ENCODE peak calls at places on chromosomes 7 and 10, in four cellular contexts. One of them, this sample, is unnamed.

GRCh38 chr10:100534726-100535125 is 1.0 kb upstream of the HIF1AN start:
- DNase-seq in HepG2: no peak
- DNase-seq in GM12878: no peak
- DNase-seq in K562: no peak
- DNase-seq in this sample: no peak

GRCh38 chr10:17891435-17891834 is 60.3 kb upstream of the SLC39A12 start:
- DNase-seq in K562: no peak
- DNase-seq in GM12878: no peak
- DNase-seq in HepG2: no peak
- DNase-seq in this sample: no peak

GRCh38 chr10:21399392-21400015 is 126.0 kb downstream of the SKIDA1 start:
- DNase-seq in GM12878: no peak
- DNase-seq in HepG2: peak
- DNase-seq in K562: no peak
- DNase-seq in this sample: peak

GRCh38 chr10:65194131-65194530 is 1672.9 kb downstream of the REEP3 start:
- DNase-seq in GM12878: no peak
- DNase-seq in K562: no peak
- DNase-seq in HepG2: no peak
- DNase-seq in this sample: no peak

GRCh38 chr10:86613905-86614304 is 40.4 kb upstream of the OPN4 start:
- DNase-seq in HepG2: no peak
- DNase-seq in K562: no peak
- DNase-seq in GM12878: no peak
- DNase-seq in this sample: no peak

GRCh38 chr10:86684305-86684704 is 16.0 kb downstream of the LDB3 start:
- DNase-seq in K562: peak
- DNase-seq in GM12878: no peak
- DNase-seq in HepG2: no peak
- DNase-seq in this sample: peak

GRCh38 chr7:28406192-28406591 is 6.1 kb upstream of the CREB5 start:
- DNase-seq in GM12878: no peak
- DNase-seq in K562: no peak
- DNase-seq in HepG2: no peak
- DNase-seq in this sample: no peak

GRCh38 chr10:3801558-3802192 is 16.7 kb upstream of the KLF6 start:
- DNase-seq in GM12878: no peak
- DNase-seq in K562: no peak
- DNase-seq in HepG2: no peak
- DNase-seq in this sample: no peak

GRCh38 chr10:96384471-96384870 is 25.7 kb upstream of the OPALIN start:
- DNase-seq in GM12878: no peak
- DNase-seq in K562: no peak
- DNase-seq in HepG2: no peak
- DNase-seq in this sample: no peak

GRCh38 chr10:106320876-106321275 is 843.6 kb downstream of the SORCS1 start:
- DNase-seq in HepG2: no peak
- DNase-seq in GM12878: no peak
- DNase-seq in K562: no peak
- DNase-seq in this sample: no peak

GRCh38 chr7:31080112-31080511 is 28.0 kb downstream of the ADCYAP1R1 start:
- DNase-seq in K562: no peak
- DNase-seq in HepG2: no peak
- DNase-seq in GM12878: no peak
- DNase-seq in this sample: no peak

GRCh38 chr7:51188987-51189386 is 127.6 kb downstream of the COBL start:
- DNase-seq in HepG2: no peak
- DNase-seq in GM12878: no peak
- DNase-seq in K562: no peak
- DNase-seq in this sample: no peak

GRCh38 chr7:51186531-51186930 is 130.1 kb downstream of the COBL start:
- DNase-seq in GM12878: no peak
- DNase-seq in HepG2: no peak
- DNase-seq in K562: no peak
- DNase-seq in this sample: no peak

GRCh38 chr7:51189777-51190176 is 126.8 kb downstream of the COBL start:
- DNase-seq in GM12878: no peak
- DNase-seq in K562: no peak
- DNase-seq in HepG2: no peak
- DNase-seq in this sample: no peak

GRCh38 chr7:51190950-51191349 is 125.7 kb downstream of the COBL start:
- DNase-seq in GM12878: no peak
- DNase-seq in K562: no peak
- DNase-seq in HepG2: no peak
- DNase-seq in this sample: no peak

DNA sequence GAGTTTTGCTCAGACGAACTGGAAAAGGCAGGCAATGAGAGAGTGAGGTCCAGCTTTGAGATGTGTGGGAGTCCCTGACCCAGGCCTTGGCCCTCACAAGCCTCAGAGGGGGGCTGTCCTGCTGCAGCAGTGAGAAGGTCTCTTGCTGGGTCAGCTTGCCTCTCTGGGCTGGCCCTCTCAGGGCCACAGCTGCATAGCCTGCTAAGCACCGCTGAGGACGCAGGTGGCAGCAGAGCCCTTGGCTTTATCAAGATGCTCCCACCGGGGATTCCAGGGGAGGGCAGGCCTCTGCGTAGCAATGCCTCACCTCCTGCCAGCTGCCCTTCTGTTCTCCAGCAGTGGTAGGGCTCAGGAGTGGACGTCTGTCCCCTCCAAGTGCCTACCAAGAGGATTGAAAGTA is 128.7 kb downstream of the COBL start:
- DNase-seq in GM12878: no peak
- DNase-seq in HepG2: no peak
- DNase-seq in K562: no peak
- DNase-seq in this sample: peak
- TF ChIP-seq BHLHE40 in GM12878: no peak
- TF ChIP-seq BHLHE40 in HepG2: no peak
- TF ChIP-seq BHLHE40 in K562: no peak
- TF ChIP-seq BHLHE40 in this sample: no peak

GRCh38 chr7:35971133-35971995 is 170.5 kb downstream of the SEPTIN7 start:
- DNase-seq in GM12878: no peak
- DNase-seq in HepG2: no peak
- DNase-seq in K562: no peak
- DNase-seq in this sample: no peak

GRCh38 chr7:35970458-35970857 is 169.6 kb downstream of the SEPTIN7 start:
- DNase-seq in HepG2: no peak
- DNase-seq in K562: no peak
- DNase-seq in GM12878: no peak
- DNase-seq in this sample: no peak

DNA sequence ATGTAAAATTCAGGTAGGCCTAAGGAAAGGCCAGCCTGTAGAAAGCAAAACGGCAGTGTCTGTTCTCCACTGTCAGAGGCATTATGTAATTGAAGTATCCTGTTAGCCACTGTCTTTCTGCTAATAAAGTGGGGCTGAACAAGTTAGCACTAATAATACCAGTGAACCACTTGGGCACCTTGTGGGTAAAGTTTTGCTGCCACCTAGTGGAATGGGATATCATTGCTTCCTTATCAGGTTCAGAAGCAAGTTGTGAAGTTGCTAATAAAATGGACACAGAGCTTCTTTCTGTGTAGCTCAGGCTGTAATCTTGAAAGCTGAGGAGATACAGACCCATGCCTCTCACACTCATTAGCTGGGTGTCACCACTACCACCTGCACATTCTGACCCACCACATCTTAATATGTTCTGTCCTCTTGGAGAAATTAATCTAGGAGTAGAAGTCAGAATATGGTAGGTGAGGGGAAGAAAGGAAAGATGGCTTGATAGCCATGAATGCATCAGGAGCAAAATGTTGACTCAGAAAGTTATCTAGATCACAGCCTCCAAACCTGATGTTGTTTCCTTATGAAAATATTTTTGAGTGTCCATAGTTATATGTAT is 175.1 kb downstream of the SEPTIN7 start:
- DNase-seq in GM12878: peak
- DNase-seq in K562: peak
- DNase-seq in HepG2: peak
- DNase-seq in this sample: peak
- TF ChIP-seq FOXM1 in GM12878: no peak
- TF ChIP-seq FOXM1 in K562: no peak
- TF ChIP-seq FOXM1 in HepG2: no peak
- TF ChIP-seq FOXM1 in this sample: no peak

DNA sequence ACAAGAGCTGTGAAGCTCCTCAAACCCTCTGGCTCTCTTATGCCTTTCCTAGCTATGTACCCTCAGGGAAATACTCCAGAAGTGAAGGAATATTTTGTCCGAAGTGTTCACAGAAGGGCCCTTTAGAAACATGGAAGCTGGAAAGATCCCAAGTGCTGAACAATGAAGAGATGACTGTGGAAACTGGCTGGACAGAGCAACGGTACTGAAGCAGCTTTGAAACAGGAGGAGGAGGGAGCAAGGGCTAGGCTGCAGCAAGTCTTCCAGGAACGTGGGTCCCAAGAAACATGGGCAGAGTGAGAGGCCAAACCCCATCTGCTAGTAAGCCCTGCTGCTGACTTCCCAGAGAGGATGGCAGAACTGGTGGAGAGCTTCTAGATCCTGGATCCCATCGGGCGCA is 3.0 kb upstream of the PSAP start:
- DNase-seq in K562: no peak
- DNase-seq in HepG2: no peak
- DNase-seq in GM12878: no peak
- DNase-seq in this sample: no peak
- TF ChIP-seq BHLHE40 in K562: no peak
- TF ChIP-seq BHLHE40 in HepG2: no peak
- TF ChIP-seq BHLHE40 in GM12878: no peak
- TF ChIP-seq BHLHE40 in this sample: no peak

GRCh38 chr10:131891196-131891928 is 9.4 kb upstream of the PPP2R2D start:
- DNase-seq in GM12878: no peak
- DNase-seq in HepG2: peak
- DNase-seq in K562: peak
- DNase-seq in this sample: peak
- TF ChIP-seq FOXM1 in GM12878: no peak
- TF ChIP-seq FOXM1 in HepG2: no peak
- TF ChIP-seq FOXM1 in K562: no peak
- TF ChIP-seq FOXM1 in this sample: no peak

GRCh38 chr10:12165992-12166775 is 29.5 kb downstream of the NUDT5 start:
- DNase-seq in HepG2: no peak
- DNase-seq in K562: no peak
- DNase-seq in GM12878: no peak
- DNase-seq in this sample: no peak
- TF ChIP-seq BHLHE40 in HepG2: no peak
- TF ChIP-seq BHLHE40 in K562: no peak
- TF ChIP-seq BHLHE40 in GM12878: no peak
- TF ChIP-seq BHLHE40 in this sample: no peak

DNA sequence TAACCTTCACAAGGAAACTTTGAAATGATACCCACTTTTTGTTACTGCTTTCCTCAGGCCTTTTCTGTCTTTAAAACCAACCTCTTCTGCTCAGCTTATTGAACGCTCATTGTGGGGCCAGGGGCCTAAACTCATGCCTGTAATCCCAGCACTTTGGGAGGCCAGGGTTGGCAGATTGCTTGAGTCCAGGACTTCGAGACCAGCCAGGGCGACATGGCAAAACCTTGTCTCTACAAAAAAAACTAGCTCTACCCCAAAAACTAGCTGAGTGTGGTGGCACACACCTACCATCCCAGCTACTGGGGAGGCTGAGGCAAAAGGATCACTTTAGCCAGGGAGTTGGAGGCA is 50.9 kb downstream of the KCTD7 start:
- DNase-seq in GM12878: no peak
- DNase-seq in HepG2: no peak
- DNase-seq in K562: no peak
- DNase-seq in this sample: no peak
- TF ChIP-seq FOXM1 in GM12878: no peak
- TF ChIP-seq FOXM1 in HepG2: no peak
- TF ChIP-seq FOXM1 in K562: no peak
- TF ChIP-seq FOXM1 in this sample: no peak

DNA sequence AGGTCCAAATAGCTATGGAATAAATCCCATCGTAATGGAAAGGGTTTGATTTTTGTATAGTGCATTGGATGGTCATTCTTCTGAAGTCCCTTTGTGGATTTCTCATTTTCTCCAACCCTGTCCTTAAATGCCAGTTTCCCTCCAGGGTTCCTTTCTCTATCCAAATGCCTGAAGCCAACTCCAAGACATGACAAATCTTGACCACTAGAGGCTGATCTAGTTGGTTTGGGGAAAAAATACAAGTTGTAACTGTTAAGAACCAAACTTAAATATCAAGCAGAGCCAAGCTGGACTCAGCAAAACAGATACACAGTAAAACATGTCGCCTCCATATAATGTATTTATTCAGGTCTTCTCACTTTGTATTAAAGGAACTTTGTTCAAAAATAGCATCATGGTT is 28.7 kb downstream of the FRMD4A start:
- DNase-seq in GM12878: no peak
- DNase-seq in HepG2: no peak
- DNase-seq in K562: peak
- DNase-seq in this sample: peak
- TF ChIP-seq BHLHE40 in GM12878: no peak
- TF ChIP-seq BHLHE40 in HepG2: no peak
- TF ChIP-seq BHLHE40 in K562: no peak
- TF ChIP-seq BHLHE40 in this sample: no peak

GRCh38 chr10:80199828-80200227 is 5.5 kb downstream of the ANXA11 start:
- DNase-seq in HepG2: no peak
- DNase-seq in K562: no peak
- DNase-seq in GM12878: no peak
- DNase-seq in this sample: no peak
- TF ChIP-seq FOXM1 in HepG2: no peak
- TF ChIP-seq FOXM1 in K562: no peak
- TF ChIP-seq FOXM1 in GM12878: no peak
- TF ChIP-seq FOXM1 in this sample: no peak

GRCh38 chr7:11261470-11261869 is 287.8 kb downstream of the PHF14 start:
- DNase-seq in GM12878: no peak
- DNase-seq in HepG2: peak
- DNase-seq in K562: no peak
- DNase-seq in this sample: peak
- TF ChIP-seq BHLHE40 in GM12878: no peak
- TF ChIP-seq BHLHE40 in HepG2: no peak
- TF ChIP-seq BHLHE40 in K562: no peak
- TF ChIP-seq BHLHE40 in this sample: no peak